ENCODE peak calls at places on chromosomes 7 and 10, in ten cellular contexts. L is adrenal gland, A is GM13976, B is hepatocyte, G is cardiac muscle cell, Y is endothelial cell, I is HCT116, M is nephron progenitor cell, H is fibroblast of the aortic adventitia, S is ascending aorta. V is an unnamed sample.

GRCh38 chr10:116312091-116312490 is 12.2 kb upstream of the CCDC172 start:
- DNase-seq in B (no peak), L (no peak), G (no peak), H (no peak), Y (no peak), I (no peak), A (no peak), M (no peak), S (no peak), V (no peak)

GRCh38 chr7:139682136-139683013 is 95.4 kb downstream of the HIPK2 start:
- DNase-seq in A (no peak), M (no peak), B (no peak), L (no peak), G (peak), Y (no peak), H (peak), S (no peak), I (peak), V (no peak)

GRCh38 chr10:514137-514671 is 175.3 kb downstream of the DIP2C start:
- DNase-seq in L (peak), I (no peak), G (no peak), Y (no peak), A (no peak), H (no peak), M (no peak), S (peak), B (no peak), V (peak)

GRCh38 chr10:45673074-45673628 is 579 bp upstream of the ZFAND4 start:
- DNase-seq in L (peak), S (peak), A (no peak), M (no peak), B (peak), Y (no peak), H (no peak), I (no peak), G (no peak), V (no peak)

GRCh38 chr10:115998301-115998700 is 274.7 kb downstream of the GFRA1 start:
- DNase-seq in H (no peak), G (no peak), B (no peak), I (no peak), A (no peak), Y (no peak), L (no peak), M (no peak), S (no peak), V (no peak)

GRCh38 chr7:601573-602340 is 82.1 kb upstream of the PDGFA start:
- DNase-seq in H (no peak), I (no peak), Y (no peak), G (peak), L (peak), S (peak), M (peak), B (no peak), A (peak), V (no peak)

GRCh38 chr10:128930422-128930821 is 536.6 kb upstream of the MGMT start:
- DNase-seq in Y (no peak), G (no peak), H (no peak), M (no peak), S (no peak), I (no peak), A (no peak), B (no peak), L (no peak), V (no peak)

GRCh38 chr7:51265066-51265907 is 51.3 kb downstream of the COBL start:
- DNase-seq in H (no peak), Y (no peak), I (no peak), M (no peak), B (peak), A (no peak), L (no peak), S (peak), G (no peak), V (no peak)

GRCh38 chr7:40888499-40888898 is 753.7 kb downstream of the SUGCT start:
- DNase-seq in A (no peak), L (no peak), G (no peak), Y (no peak), S (no peak), B (no peak), H (no peak), M (no peak), I (no peak), V (no peak)

GRCh38 chr10:35876248-35876647 is 234.2 kb upstream of the FZD8 start:
- DNase-seq in Y (no peak), L (no peak), S (no peak), H (peak), I (no peak), B (no peak), G (peak), M (no peak), A (no peak), V (no peak)

GRCh38 chr10:78937388-78937787 is 131.4 kb upstream of the ZMIZ1 start:
- DNase-seq in S (no peak), M (no peak), B (no peak), Y (no peak), A (no peak), G (peak), L (no peak), I (no peak), H (no peak), V (no peak)

GRCh38 chr7:105423987-105424386 is 35.3 kb upstream of the SRPK2 start:
- DNase-seq in Y (no peak), L (no peak), H (no peak), I (no peak), S (no peak), B (no peak), A (no peak), G (no peak), M (no peak), V (no peak)

GRCh38 chr10:130046591-130046990 is 64.0 kb downstream of the C10orf143 start:
- DNase-seq in A (no peak), S (no peak), L (no peak), Y (no peak), H (no peak), M (no peak), B (no peak), I (no peak), G (no peak), V (no peak)

GRCh38 chr10:8278099-8278498 is 223.6 kb downstream of the GATA3 start:
- DNase-seq in A (no peak), G (no peak), H (no peak), S (no peak), B (no peak), I (no peak), L (no peak), Y (no peak), M (no peak), V (no peak)

GRCh38 chr7:97179454-97180104 is 62.1 kb downstream of the SDHAF3 start:
- DNase-seq in M (peak), L (peak), H (peak), B (peak), I (peak), S (no peak), G (peak), A (peak), Y (peak), V (peak)

GRCh38 chr10:43361532-43362190 is 9.8 kb upstream of the FXYD4 start:
- DNase-seq in Y (no peak), I (no peak), A (no peak), G (no peak), B (no peak), M (no peak), H (no peak), L (no peak), S (no peak), V (no peak)

GRCh38 chr7:118194571-118194970 is 10.6 kb downstream of the LSM8 start:
- DNase-seq in H (no peak), S (no peak), L (no peak), I (no peak), A (no peak), B (no peak), Y (no peak), G (no peak), M (no peak), V (no peak)

GRCh38 chr7:3176112-3176836 is 124.8 kb upstream of the SDK1 start:
- DNase-seq in B (no peak), I (no peak), M (no peak), S (no peak), A (no peak), Y (no peak), L (no peak), H (no peak), G (no peak), V (no peak)

GRCh38 chr7:153090757-153091156 is 331.2 kb downstream of the ACTR3B start:
- DNase-seq in G (no peak), M (no peak), L (no peak), B (no peak), A (no peak), I (no peak), Y (no peak), H (no peak), S (no peak), V (no peak)

GRCh38 chr7:26891400-26892355 is 27.3 kb upstream of the SKAP2 start:
- DNase-seq in L (no peak), H (no peak), A (peak), I (no peak), M (no peak), G (no peak), Y (no peak), B (no peak), S (no peak), V (no peak)

GRCh38 chr10:31851216-31851615 is 77.4 kb downstream of the ARHGAP12 start:
- DNase-seq in M (no peak), G (no peak), Y (no peak), I (no peak), A (no peak), L (no peak), S (no peak), H (no peak), B (no peak), V (no peak)

GRCh38 chr10:80176526-80176925 is 28.8 kb downstream of the ANXA11 start:
- DNase-seq in G (no peak), S (no peak), B (no peak), M (no peak), A (no peak), I (no peak), Y (no peak), H (no peak), L (no peak), V (no peak)

GRCh38 chr10:101367569-101368453 is 13.8 kb downstream of the BTRC start:
- DNase-seq in I (peak), S (no peak), A (no peak), Y (no peak), M (no peak), G (peak), L (no peak), H (peak), B (no peak), V (peak)

GRCh38 chr7:136292365-136292764 is 315.2 kb upstream of the MTPN start:
- DNase-seq in M (no peak), L (no peak), A (no peak), I (no peak), H (no peak), G (no peak), S (no peak), Y (no peak), B (no peak), V (no peak)

GRCh38 chr10:93081834-93082233 is 8.1 kb downstream of the CYP26A1 start:
- DNase-seq in L (no peak), M (no peak), A (no peak), B (no peak), I (no peak), Y (no peak), H (no peak), G (no peak), S (peak), V (no peak)

GRCh38 chr7:73560035-73560835 is 2.7 kb upstream of the BCL7B start:
- DNase-seq in A (peak), S (no peak), B (peak), Y (no peak), M (no peak), G (peak), L (peak), I (no peak), H (peak), V (no peak)

GRCh38 chr10:79245539-79246208 is 101.6 kb upstream of the PPIF start:
- DNase-seq in I (no peak), L (no peak), S (no peak), H (no peak), G (no peak), Y (no peak), M (no peak), B (no peak), A (no peak), V (no peak)

GRCh38 chr10:47318706-47319105 is 3.5 kb upstream of the GDF2 start:
- DNase-seq in A (no peak), Y (no peak), B (no peak), I (peak), H (no peak), M (no peak), S (peak), L (no peak), G (no peak), V (no peak)

GRCh38 chr7:44275829-44276570 is 49.4 kb downstream of the CAMK2B start:
- DNase-seq in B (peak), I (no peak), G (peak), S (no peak), M (peak), Y (peak), L (no peak), A (no peak), H (no peak), V (no peak)

GRCh38 chr7:128190051-128190640 is 50.9 kb upstream of the LEP start:
- DNase-seq in Y (no peak), L (no peak), B (no peak), H (no peak), S (peak), A (no peak), I (no peak), G (no peak), M (no peak), V (no peak)

GRCh38 chr10:102673961-102674511 is 29.8 kb downstream of the TRIM8 start:
- DNase-seq in A (peak), B (peak), L (no peak), M (peak), I (no peak), S (peak), Y (no peak), G (peak), H (peak), V (no peak)

GRCh38 chr10:46544989-46545791 is 11.3 kb downstream of the GPRIN2 start:
- DNase-seq in Y (no peak), S (peak), G (peak), B (no peak), H (peak), I (peak), L (peak), A (peak), M (peak), V (peak)

DNA sequence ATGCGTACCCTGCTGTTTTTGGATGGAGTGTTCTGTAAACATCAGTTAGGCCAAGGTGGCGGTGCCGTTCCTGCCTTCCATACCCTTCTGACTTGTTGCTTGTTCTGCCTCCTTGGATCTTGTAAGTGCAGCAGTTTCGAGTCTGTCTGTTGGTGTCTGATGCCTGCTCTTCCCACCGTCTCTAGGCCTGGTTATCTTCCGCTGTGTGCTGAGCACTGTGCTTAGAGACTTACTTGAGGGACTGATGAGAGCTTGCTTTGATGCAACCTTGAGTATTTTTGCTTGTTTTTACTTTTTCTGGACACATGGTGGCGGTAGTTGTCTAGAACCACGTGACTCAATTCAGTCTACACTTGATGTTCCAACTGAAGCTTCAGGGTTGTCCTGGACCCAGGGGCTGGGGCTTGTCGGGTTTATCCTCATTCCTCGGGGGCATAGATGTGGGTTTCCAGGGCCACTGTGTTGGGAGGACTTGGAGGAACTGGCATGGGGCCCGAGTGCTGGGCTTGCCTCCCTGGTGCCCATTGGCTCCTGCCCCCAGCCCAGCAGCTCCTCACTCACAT is 14.4 kb upstream of the SPRN start:
- DNase-seq in M (no peak), S (no peak), B (no peak), L (no peak), A (peak), H (peak), I (peak), G (peak), Y (no peak), V (no peak)
- TF ChIP-seq CTCF in M (no peak), S (no peak), B (no peak), L (no peak), A (peak), H (peak), I (peak), G (peak), Y (no peak), V (no peak)

DNA sequence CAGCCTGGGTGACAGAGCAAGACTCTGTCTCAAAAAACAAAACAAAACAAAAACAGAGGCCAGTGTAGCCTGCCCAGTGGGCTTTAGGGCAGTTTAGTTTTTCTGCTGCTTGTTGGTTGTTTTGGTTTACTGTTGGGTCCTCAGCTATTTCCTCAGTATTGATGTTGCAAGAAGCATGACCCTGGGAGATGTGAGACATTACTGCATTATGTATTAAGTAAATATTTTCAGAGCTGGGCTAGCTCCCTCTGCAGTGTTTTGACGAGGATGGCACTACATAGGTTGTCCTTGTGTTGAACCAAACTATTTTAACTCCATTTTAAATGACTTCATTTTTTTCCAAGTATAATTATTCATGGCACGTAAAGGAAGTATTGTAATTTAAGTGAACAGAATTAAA is 4.8 kb downstream of the AKAP9 start:
- DNase-seq in L (peak), A (no peak), G (peak), H (peak), M (no peak), S (no peak), Y (no peak), I (no peak), B (peak), V (no peak)
- TF ChIP-seq CTCF in L (no peak), A (no peak), G (peak), H (peak), M (no peak), S (no peak), Y (no peak), I (no peak), B (peak), V (no peak)

GRCh38 chr7:155234950-155235789 is 62.5 kb upstream of the INSIG1 start:
- DNase-seq in H (no peak), G (no peak), I (no peak), S (no peak), B (peak), A (no peak), Y (no peak), M (no peak), L (no peak), V (peak)
- TF ChIP-seq CTCF in H (no peak), G (no peak), I (no peak), S (no peak), B (no peak), A (no peak), Y (no peak), M (no peak), L (no peak), V (no peak)

DNA sequence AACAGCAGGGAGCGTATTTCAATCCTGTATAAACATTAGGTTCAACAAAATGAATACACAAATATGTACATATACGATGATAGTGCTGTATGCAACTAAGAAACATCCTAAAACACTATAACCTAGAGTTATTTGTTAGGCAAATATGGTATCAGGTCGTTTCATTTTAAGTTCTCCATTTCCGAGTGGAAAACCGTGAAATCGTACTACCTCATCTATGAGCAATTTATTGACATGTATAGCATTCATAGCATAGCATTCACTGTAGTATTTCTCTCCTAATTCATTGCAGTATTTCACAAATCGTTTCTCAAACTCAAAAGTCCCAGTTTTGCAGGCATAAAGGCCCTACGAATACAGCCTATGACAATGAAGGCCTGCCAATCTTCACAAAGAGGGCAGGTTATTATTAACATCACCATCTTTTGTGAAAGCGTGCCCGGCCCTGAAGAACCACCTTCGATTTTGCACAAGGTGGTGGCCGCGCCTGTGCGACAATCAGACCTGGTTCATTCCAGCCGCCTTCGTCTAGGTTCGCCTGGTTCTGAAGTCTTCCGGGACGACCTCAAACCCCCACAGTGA is 644 bp downstream of the ATAD1 start:
- DNase-seq in I (no peak), Y (no peak), A (no peak), G (no peak), S (no peak), H (peak), L (no peak), B (no peak), M (no peak), V (no peak)
- TF ChIP-seq CTCF in I (no peak), Y (no peak), A (no peak), G (no peak), S (no peak), H (no peak), L (no peak), B (no peak), M (no peak), V (no peak)

DNA sequence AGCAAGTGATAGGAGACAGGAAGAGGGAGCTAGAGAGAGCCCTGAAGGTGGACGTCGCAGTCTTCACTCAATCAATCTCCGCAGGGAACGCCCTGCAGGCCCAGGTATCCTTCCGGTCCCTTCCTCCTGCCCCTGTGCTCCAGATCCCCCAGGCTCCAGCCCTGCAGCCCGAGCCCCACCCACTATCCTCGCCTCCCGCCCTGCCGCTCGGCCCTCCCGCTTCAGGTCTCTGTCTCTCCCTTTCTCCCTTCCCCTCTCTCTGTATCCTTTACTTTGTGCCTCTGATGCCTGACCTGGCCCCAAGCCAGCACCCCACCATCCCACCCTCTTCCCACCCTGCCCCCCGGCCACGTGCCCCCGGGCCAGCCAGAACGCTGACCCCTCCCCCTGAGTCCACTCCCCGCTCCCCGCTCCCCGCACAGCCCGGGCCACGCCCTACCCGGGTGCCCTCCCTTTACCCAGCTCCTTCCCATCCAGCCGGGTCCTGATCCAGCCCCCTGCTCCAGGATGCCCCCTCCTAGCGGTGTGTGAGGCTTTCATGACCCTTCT is 127.7 kb downstream of the UBE2H start:
- DNase-seq in S (peak), I (peak), B (peak), A (peak), Y (peak), L (peak), G (peak), H (peak), M (peak), V (peak)
- TF ChIP-seq CTCF in S (peak), I (no peak), B (no peak), A (no peak), Y (no peak), L (no peak), G (peak), H (no peak), M (no peak), V (peak)